ENCODE peak calls at places on chromosomes 3 and 15, in eight cellular contexts. One of them, this sample, is unnamed.

GRCh38 chr3:37492468-37492867 is 318.1 kb upstream of the LRRFIP2 start:
- DNase-seq in astrocyte of the cerebellum: no peak
- DNase-seq in GM23338: no peak
- DNase-seq in A549: no peak
- DNase-seq in PC-9: no peak
- DNase-seq in epithelial cell of esophagus: no peak
- DNase-seq in BJ: no peak
- DNase-seq in K562: no peak
- DNase-seq in this sample: no peak

GRCh38 chr3:127781411-127782001 is 40.8 kb downstream of the MGLL start:
- DNase-seq in PC-9: no peak
- DNase-seq in A549: no peak
- DNase-seq in BJ: peak
- DNase-seq in K562: no peak
- DNase-seq in epithelial cell of esophagus: no peak
- DNase-seq in GM23338: no peak
- DNase-seq in astrocyte of the cerebellum: no peak
- DNase-seq in this sample: no peak

GRCh38 chr3:24318668-24319287 is 175.9 kb downstream of the THRB start:
- DNase-seq in GM23338: no peak
- DNase-seq in epithelial cell of esophagus: peak
- DNase-seq in A549: peak
- DNase-seq in BJ: peak
- DNase-seq in astrocyte of the cerebellum: no peak
- DNase-seq in K562: no peak
- DNase-seq in PC-9: peak
- DNase-seq in this sample: peak

GRCh38 chr3:56303508-56303907 is 164.8 kb downstream of the ERC2 start:
- DNase-seq in K562: peak
- DNase-seq in PC-9: peak
- DNase-seq in A549: no peak
- DNase-seq in GM23338: peak
- DNase-seq in BJ: no peak
- DNase-seq in epithelial cell of esophagus: peak
- DNase-seq in astrocyte of the cerebellum: peak
- DNase-seq in this sample: peak

GRCh38 chr3:100401674-100402036 is 316 bp downstream of the LNP1 start:
- DNase-seq in epithelial cell of esophagus: peak
- DNase-seq in GM23338: peak
- DNase-seq in PC-9: no peak
- DNase-seq in K562: peak
- DNase-seq in BJ: no peak
- DNase-seq in A549: no peak
- DNase-seq in astrocyte of the cerebellum: no peak
- DNase-seq in this sample: no peak

GRCh38 chr3:178456942-178457341 is 79.3 kb upstream of the KCNMB2 start:
- DNase-seq in epithelial cell of esophagus: no peak
- DNase-seq in GM23338: no peak
- DNase-seq in astrocyte of the cerebellum: no peak
- DNase-seq in BJ: no peak
- DNase-seq in K562: no peak
- DNase-seq in A549: no peak
- DNase-seq in PC-9: no peak
- DNase-seq in this sample: no peak

GRCh38 chr15:48355377-48355776 is 24.1 kb downstream of the DUT start:
- DNase-seq in A549: no peak
- DNase-seq in GM23338: no peak
- DNase-seq in BJ: no peak
- DNase-seq in K562: no peak
- DNase-seq in astrocyte of the cerebellum: no peak
- DNase-seq in epithelial cell of esophagus: peak
- DNase-seq in PC-9: no peak
- DNase-seq in this sample: peak

GRCh38 chr15:95365615-95366107 is 964.8 kb upstream of the NR2F2 start:
- DNase-seq in BJ: no peak
- DNase-seq in K562: no peak
- DNase-seq in PC-9: no peak
- DNase-seq in epithelial cell of esophagus: no peak
- DNase-seq in A549: no peak
- DNase-seq in GM23338: no peak
- DNase-seq in astrocyte of the cerebellum: no peak
- DNase-seq in this sample: no peak

GRCh38 chr3:129506272-129506742 is 22.1 kb upstream of the RHO start:
- DNase-seq in astrocyte of the cerebellum: no peak
- DNase-seq in epithelial cell of esophagus: no peak
- DNase-seq in A549: no peak
- DNase-seq in GM23338: no peak
- DNase-seq in BJ: no peak
- DNase-seq in PC-9: no peak
- DNase-seq in K562: no peak
- DNase-seq in this sample: no peak

GRCh38 chr3:119619094-119619493 is 21.4 kb downstream of the PLA1A start:
- DNase-seq in astrocyte of the cerebellum: no peak
- DNase-seq in A549: no peak
- DNase-seq in GM23338: no peak
- DNase-seq in PC-9: no peak
- DNase-seq in K562: no peak
- DNase-seq in epithelial cell of esophagus: peak
- DNase-seq in BJ: no peak
- DNase-seq in this sample: no peak

GRCh38 chr15:38005949-38006800 is 71.7 kb downstream of the TMCO5A start:
- DNase-seq in GM23338: no peak
- DNase-seq in astrocyte of the cerebellum: no peak
- DNase-seq in epithelial cell of esophagus: no peak
- DNase-seq in A549: no peak
- DNase-seq in BJ: no peak
- DNase-seq in PC-9: no peak
- DNase-seq in K562: no peak
- DNase-seq in this sample: no peak

GRCh38 chr3:51953445-51953844 is 1.7 kb upstream of the GPR62 start:
- DNase-seq in astrocyte of the cerebellum: no peak
- DNase-seq in BJ: no peak
- DNase-seq in GM23338: no peak
- DNase-seq in K562: no peak
- DNase-seq in PC-9: no peak
- DNase-seq in epithelial cell of esophagus: peak
- DNase-seq in A549: no peak
- DNase-seq in this sample: no peak

GRCh38 chr15:101525087-101525669 is 35.7 kb upstream of the PCSK6 start:
- DNase-seq in A549: no peak
- DNase-seq in GM23338: no peak
- DNase-seq in astrocyte of the cerebellum: no peak
- DNase-seq in BJ: no peak
- DNase-seq in epithelial cell of esophagus: no peak
- DNase-seq in K562: no peak
- DNase-seq in PC-9: no peak
- DNase-seq in this sample: no peak

GRCh38 chr3:123385981-123386380 is 62.9 kb downstream of the ADCY5 start:
- DNase-seq in K562: no peak
- DNase-seq in PC-9: peak
- DNase-seq in A549: no peak
- DNase-seq in BJ: no peak
- DNase-seq in astrocyte of the cerebellum: no peak
- DNase-seq in epithelial cell of esophagus: no peak
- DNase-seq in GM23338: no peak
- DNase-seq in this sample: no peak

GRCh38 chr15:47812436-47813109 is 95.3 kb downstream of the SEMA6D start:
- DNase-seq in astrocyte of the cerebellum: peak
- DNase-seq in A549: peak
- DNase-seq in BJ: no peak
- DNase-seq in PC-9: peak
- DNase-seq in GM23338: no peak
- DNase-seq in epithelial cell of esophagus: peak
- DNase-seq in K562: no peak
- DNase-seq in this sample: peak

GRCh38 chr3:103991461-103992115 is 1375.1 kb upstream of the ALCAM start:
- DNase-seq in K562: no peak
- DNase-seq in epithelial cell of esophagus: peak
- DNase-seq in astrocyte of the cerebellum: no peak
- DNase-seq in A549: no peak
- DNase-seq in BJ: no peak
- DNase-seq in GM23338: peak
- DNase-seq in PC-9: no peak
- DNase-seq in this sample: no peak

GRCh38 chr3:104909721-104910120 is 457.0 kb upstream of the ALCAM start:
- DNase-seq in K562: no peak
- DNase-seq in astrocyte of the cerebellum: no peak
- DNase-seq in PC-9: no peak
- DNase-seq in BJ: no peak
- DNase-seq in epithelial cell of esophagus: no peak
- DNase-seq in A549: no peak
- DNase-seq in GM23338: no peak
- DNase-seq in this sample: no peak

GRCh38 chr15:32030795-32031194 is 480 bp downstream of the CHRNA7 start:
- DNase-seq in epithelial cell of esophagus: no peak
- DNase-seq in GM23338: peak
- DNase-seq in PC-9: no peak
- DNase-seq in A549: no peak
- DNase-seq in BJ: no peak
- DNase-seq in astrocyte of the cerebellum: no peak
- DNase-seq in K562: no peak
- DNase-seq in this sample: no peak

GRCh38 chr3:49346797-49347251 is 7.0 kb upstream of the USP4 start:
- DNase-seq in K562: no peak
- DNase-seq in epithelial cell of esophagus: peak
- DNase-seq in BJ: no peak
- DNase-seq in A549: no peak
- DNase-seq in astrocyte of the cerebellum: no peak
- DNase-seq in PC-9: peak
- DNase-seq in GM23338: no peak
- DNase-seq in this sample: no peak

GRCh38 chr3:12648384-12648959 is 15.4 kb downstream of the RAF1 start:
- DNase-seq in BJ: no peak
- DNase-seq in A549: no peak
- DNase-seq in GM23338: no peak
- DNase-seq in PC-9: no peak
- DNase-seq in epithelial cell of esophagus: no peak
- DNase-seq in astrocyte of the cerebellum: no peak
- DNase-seq in K562: no peak
- DNase-seq in this sample: no peak

GRCh38 chr3:157232146-157232545 is 72.2 kb upstream of the CCNL1 start:
- DNase-seq in epithelial cell of esophagus: peak
- DNase-seq in K562: no peak
- DNase-seq in BJ: no peak
- DNase-seq in GM23338: no peak
- DNase-seq in A549: no peak
- DNase-seq in PC-9: no peak
- DNase-seq in astrocyte of the cerebellum: no peak
- DNase-seq in this sample: no peak

GRCh38 chr3:120908030-120908802 is at the start of gene STXBP5L:
- DNase-seq in A549: peak
- DNase-seq in PC-9: peak
- DNase-seq in epithelial cell of esophagus: peak
- DNase-seq in BJ: no peak
- DNase-seq in astrocyte of the cerebellum: peak
- DNase-seq in GM23338: peak
- DNase-seq in K562: peak
- DNase-seq in this sample: peak

GRCh38 chr3:131231710-131232348 is 149.7 kb upstream of the NUDT16 start:
- DNase-seq in BJ: no peak
- DNase-seq in GM23338: peak
- DNase-seq in K562: no peak
- DNase-seq in A549: no peak
- DNase-seq in epithelial cell of esophagus: peak
- DNase-seq in PC-9: no peak
- DNase-seq in astrocyte of the cerebellum: no peak
- DNase-seq in this sample: no peak
- TF ChIP-seq CTCF in BJ: peak
- TF ChIP-seq CTCF in GM23338: peak
- TF ChIP-seq CTCF in K562: peak
- TF ChIP-seq CTCF in A549: no peak
- TF ChIP-seq CTCF in epithelial cell of esophagus: peak
- TF ChIP-seq CTCF in PC-9: peak
- TF ChIP-seq CTCF in astrocyte of the cerebellum: no peak
- TF ChIP-seq CTCF in this sample: peak

DNA sequence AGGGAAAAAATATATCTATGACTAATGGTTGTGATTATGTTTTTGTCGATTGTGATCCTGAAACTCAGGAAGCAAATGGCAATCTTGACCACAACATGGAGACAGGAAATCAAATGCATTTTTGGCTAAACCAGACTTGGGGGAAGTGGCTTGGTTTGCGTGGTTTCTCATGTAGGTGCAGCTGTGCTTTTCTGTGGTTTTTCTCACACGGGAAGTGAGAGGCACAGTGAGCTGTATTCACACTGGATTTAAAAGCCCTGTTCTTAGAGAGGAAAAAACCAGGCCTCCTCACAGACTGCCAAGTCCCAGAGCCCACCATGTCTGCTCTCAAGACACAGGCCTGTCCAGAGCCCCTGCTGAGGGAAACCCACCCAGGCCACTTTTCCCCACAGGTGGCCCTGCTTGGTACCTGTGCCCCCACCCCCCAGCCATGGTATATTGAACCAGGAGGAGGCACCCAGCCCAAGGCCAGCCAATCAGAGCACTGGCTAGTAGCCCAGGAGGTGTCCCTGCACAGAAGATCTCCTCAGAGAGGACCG is 46.2 kb downstream of the BTD start:
- DNase-seq in epithelial cell of esophagus: peak
- DNase-seq in BJ: peak
- DNase-seq in PC-9: peak
- DNase-seq in A549: no peak
- DNase-seq in K562: no peak
- DNase-seq in GM23338: no peak
- DNase-seq in astrocyte of the cerebellum: peak
- DNase-seq in this sample: no peak
- H3K4me3 ChIP-seq in epithelial cell of esophagus: no peak
- H3K4me3 ChIP-seq in BJ: no peak
- H3K4me3 ChIP-seq in PC-9: no peak
- H3K4me3 ChIP-seq in A549: no peak
- H3K4me3 ChIP-seq in K562: no peak
- H3K4me3 ChIP-seq in GM23338: no peak
- H3K4me3 ChIP-seq in astrocyte of the cerebellum: no peak
- H3K4me3 ChIP-seq in this sample: no peak

DNA sequence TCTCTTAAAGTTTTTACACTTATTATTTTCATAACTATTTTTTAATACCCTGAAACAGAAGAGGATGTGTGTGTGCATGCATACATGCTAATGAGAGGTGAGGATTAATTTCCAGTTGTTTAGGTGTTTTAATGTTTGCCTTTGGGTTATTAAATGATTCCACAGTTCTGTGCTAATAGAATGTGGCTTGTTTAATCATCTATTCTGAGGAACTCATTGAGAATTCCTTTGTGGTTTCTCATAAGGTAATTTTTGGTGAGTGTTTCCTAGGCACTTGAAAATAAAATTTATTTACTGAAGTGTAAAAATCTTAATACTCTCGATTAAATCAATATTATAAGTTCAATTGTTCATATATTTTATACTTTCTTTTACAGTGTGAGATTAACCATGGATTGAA is 38.0 kb downstream of the STAC start:
- DNase-seq in BJ: no peak
- DNase-seq in astrocyte of the cerebellum: no peak
- DNase-seq in GM23338: no peak
- DNase-seq in PC-9: no peak
- DNase-seq in epithelial cell of esophagus: peak
- DNase-seq in K562: no peak
- DNase-seq in A549: no peak
- DNase-seq in this sample: peak
- TF ChIP-seq CTCF in BJ: no peak
- TF ChIP-seq CTCF in astrocyte of the cerebellum: no peak
- TF ChIP-seq CTCF in GM23338: no peak
- TF ChIP-seq CTCF in PC-9: no peak
- TF ChIP-seq CTCF in epithelial cell of esophagus: no peak
- TF ChIP-seq CTCF in K562: no peak
- TF ChIP-seq CTCF in A549: no peak
- TF ChIP-seq CTCF in this sample: no peak

GRCh38 chr3:147396709-147397046 is 9.7 kb downstream of the ZIC4 start:
- DNase-seq in A549: no peak
- DNase-seq in BJ: no peak
- DNase-seq in PC-9: no peak
- DNase-seq in astrocyte of the cerebellum: no peak
- DNase-seq in epithelial cell of esophagus: no peak
- DNase-seq in K562: no peak
- DNase-seq in GM23338: no peak
- DNase-seq in this sample: no peak
- H3K4me3 ChIP-seq in A549: no peak
- H3K4me3 ChIP-seq in BJ: no peak
- H3K4me3 ChIP-seq in PC-9: no peak
- H3K4me3 ChIP-seq in astrocyte of the cerebellum: peak
- H3K4me3 ChIP-seq in epithelial cell of esophagus: no peak
- H3K4me3 ChIP-seq in K562: no peak
- H3K4me3 ChIP-seq in GM23338: peak
- H3K4me3 ChIP-seq in this sample: no peak

This sample was measured in epithelial cell of proximal tubule.